ENCODE peak calls at places on chromosomes 4 and X, in four cellular contexts. One of them, this sample, is unnamed.

GRCh38 chrX:2187352-2188115 is 313.2 kb downstream of the DHRSX start:
- DNase-seq in ovary: no peak
- DNase-seq in HFFc6: no peak
- DNase-seq in AG08396: no peak
- DNase-seq in this sample: no peak

GRCh38 chrX:48918644-48919340 is at the start of gene PIM2:
- DNase-seq in HFFc6: peak
- DNase-seq in AG08396: peak
- DNase-seq in ovary: peak
- DNase-seq in this sample: peak

GRCh38 chrX:107429090-107429489 is 20.4 kb upstream of the FRMPD3 start:
- DNase-seq in AG08396: no peak
- DNase-seq in HFFc6: peak
- DNase-seq in ovary: no peak
- DNase-seq in this sample: no peak

GRCh38 chr4:54089875-54090274 is 10.1 kb upstream of the GSX2 start:
- DNase-seq in ovary: no peak
- DNase-seq in AG08396: no peak
- DNase-seq in HFFc6: no peak
- DNase-seq in this sample: no peak

GRCh38 chr4:29711226-29711625 is 1008.9 kb upstream of the PCDH7 start:
- DNase-seq in ovary: no peak
- DNase-seq in HFFc6: peak
- DNase-seq in AG08396: no peak
- DNase-seq in this sample: peak

GRCh38 chrX:51487960-51488267 is 8.5 kb downstream of the NUDT11 start:
- DNase-seq in AG08396: no peak
- DNase-seq in ovary: no peak
- DNase-seq in HFFc6: no peak
- DNase-seq in this sample: peak

GRCh38 chrX:91414710-91415109 is 19.9 kb upstream of the PABPC5 start:
- DNase-seq in ovary: no peak
- DNase-seq in HFFc6: no peak
- DNase-seq in AG08396: peak
- DNase-seq in this sample: no peak

GRCh38 chr4:186169333-186169941 is 21.9 kb upstream of the CYP4V2 start:
- DNase-seq in AG08396: no peak
- DNase-seq in ovary: no peak
- DNase-seq in HFFc6: no peak
- DNase-seq in this sample: no peak

GRCh38 chr4:10320130-10320529 is 137.1 kb downstream of the ZNF518B start:
- DNase-seq in ovary: no peak
- DNase-seq in AG08396: no peak
- DNase-seq in HFFc6: no peak
- DNase-seq in this sample: no peak

GRCh38 chr4:169668069-169668721 is 47.8 kb downstream of the CLCN3 start:
- DNase-seq in AG08396: no peak
- DNase-seq in HFFc6: no peak
- DNase-seq in ovary: no peak
- DNase-seq in this sample: no peak

GRCh38 chrX:10071451-10072163 is 85.2 kb upstream of the CLCN4 start:
- DNase-seq in HFFc6: no peak
- DNase-seq in ovary: no peak
- DNase-seq in AG08396: no peak
- DNase-seq in this sample: peak